ENCODE peak calls at places on chromosome 13, in nine cellular contexts. W, S, N, K, R, X, B, Z and E are unnamed samples. For H3K4me1, the result is how much of the 10 kb centered on the place peaks cover.

GRCh38 chr13:73556902-73557301 is 498.1 kb downstream of the KLF5 start:
- DNase-seq in W (no peak), S (no peak), N (no peak), K (peak), R (no peak), X (no peak), B (no peak), Z (no peak), E (no peak)

GRCh38 chr13:78680611-78681010 is 21.7 kb upstream of the OBI1 start:
- DNase-seq in W (no peak), S (no peak), N (no peak), K (no peak), R (no peak), X (no peak), B (no peak), Z (no peak), E (no peak)

GRCh38 chr13:89457977-89458376 is 1786.8 kb downstream of the SLITRK5 start:
- DNase-seq in W (no peak), S (no peak), N (no peak), K (peak), R (no peak), X (no peak), B (no peak), Z (no peak), E (no peak)

GRCh38 chr13:84591444-84591843 is 709.2 kb upstream of the SLITRK1 start:
- DNase-seq in W (no peak), S (no peak), N (no peak), K (no peak), R (no peak), X (no peak), B (no peak), Z (no peak), E (no peak)

GRCh38 chr13:37681295-37682032 is 82.9 kb upstream of the POSTN start:
- DNase-seq in W (no peak), S (no peak), N (no peak), K (peak), R (no peak), X (no peak), B (no peak), Z (no peak), E (no peak)

GRCh38 chr13:39581177-39581576 is 21.8 kb downstream of the LHFPL6 start:
- DNase-seq in W (no peak), S (no peak), N (no peak), K (no peak), R (no peak), X (no peak), B (no peak), Z (no peak), E (no peak)

GRCh38 chr13:41694902-41695301 is 237.6 kb downstream of the RGCC start:
- DNase-seq in W (peak), S (peak), N (peak), K (peak), R (peak), X (peak), B (no peak), Z (no peak), E (peak)

GRCh38 chr13:29457299-29457698 is 138.2 kb downstream of the SLC7A1 start:
- DNase-seq in W (no peak), S (no peak), N (no peak), K (peak), R (no peak), X (no peak), B (no peak), Z (no peak), E (no peak)

GRCh38 chr13:43284162-43284561 is 260.8 kb downstream of the DNAJC15 start:
- DNase-seq in W (no peak), S (no peak), N (no peak), K (peak), R (no peak), X (no peak), B (no peak), Z (no peak), E (no peak)

GRCh38 chr13:109608503-109608902 is 177.9 kb downstream of the IRS2 start:
- DNase-seq in W (no peak), S (no peak), N (no peak), K (no peak), R (no peak), X (no peak), B (no peak), Z (no peak), E (no peak)

GRCh38 chr13:79525051-79525450 is 44.1 kb downstream of the NDFIP2 start:
- DNase-seq in W (no peak), S (no peak), N (no peak), K (no peak), R (no peak), X (no peak), B (no peak), Z (no peak), E (no peak)

GRCh38 chr13:19967619-19968018 is 9.1 kb downstream of the ZMYM2 start:
- DNase-seq in W (no peak), S (no peak), N (no peak), K (peak), R (no peak), X (no peak), B (no peak), Z (no peak), E (no peak)

GRCh38 chr13:102892504-102892903 is 46.7 kb downstream of the ERCC5 start:
- DNase-seq in W (no peak), S (no peak), N (no peak), K (no peak), R (no peak), X (no peak), B (no peak), Z (no peak), E (no peak)

GRCh38 chr13:52845766-52846566 is 2.5 kb downstream of the PCDH8 start:
- DNase-seq in W (no peak), S (no peak), N (peak), K (peak), R (no peak), X (peak), B (peak), Z (peak), E (no peak)

GRCh38 chr13:102012299-102013293 is 389.3 kb downstream of the FGF14 start:
- DNase-seq in W (no peak), S (no peak), N (peak), K (no peak), R (no peak), X (no peak), B (no peak), Z (no peak), E (no peak)

GRCh38 chr13:37617162-37617561 is 18.6 kb upstream of the POSTN start:
- DNase-seq in W (no peak), S (no peak), N (no peak), K (peak), R (no peak), X (no peak), B (no peak), Z (no peak), E (no peak)

GRCh38 chr13:95497307-95497943 is 55.1 kb upstream of the CLDN10 start:
- DNase-seq in W (no peak), S (no peak), N (no peak), K (no peak), R (no peak), X (peak), B (no peak), Z (no peak), E (no peak)

GRCh38 chr13:79710376-79710775 is 229.4 kb downstream of the NDFIP2 start:
- DNase-seq in W (no peak), S (no peak), N (no peak), K (peak), R (no peak), X (no peak), B (no peak), Z (no peak), E (no peak)

GRCh38 chr13:39777527-39778061 is 122.1 kb downstream of the COG6 start:
- DNase-seq in W (no peak), S (no peak), N (no peak), K (peak), R (no peak), X (no peak), B (no peak), Z (no peak), E (no peak)

GRCh38 chr13:50388481-50388880 is 373.2 kb downstream of the KCNRG start:
- DNase-seq in W (no peak), S (no peak), N (no peak), K (no peak), R (no peak), X (no peak), B (no peak), Z (no peak), E (no peak)

GRCh38 chr13:102597029-102598015 is 536 bp downstream of the TPP2 start:
- DNase-seq in W (no peak), S (peak), N (peak), K (peak), R (no peak), X (peak), B (peak), Z (peak), E (peak)

GRCh38 chr13:40356011-40356410 is 310.4 kb downstream of the FOXO1 start:
- DNase-seq in W (no peak), S (no peak), N (no peak), K (no peak), R (no peak), X (no peak), B (no peak), Z (no peak), E (no peak)

DNA sequence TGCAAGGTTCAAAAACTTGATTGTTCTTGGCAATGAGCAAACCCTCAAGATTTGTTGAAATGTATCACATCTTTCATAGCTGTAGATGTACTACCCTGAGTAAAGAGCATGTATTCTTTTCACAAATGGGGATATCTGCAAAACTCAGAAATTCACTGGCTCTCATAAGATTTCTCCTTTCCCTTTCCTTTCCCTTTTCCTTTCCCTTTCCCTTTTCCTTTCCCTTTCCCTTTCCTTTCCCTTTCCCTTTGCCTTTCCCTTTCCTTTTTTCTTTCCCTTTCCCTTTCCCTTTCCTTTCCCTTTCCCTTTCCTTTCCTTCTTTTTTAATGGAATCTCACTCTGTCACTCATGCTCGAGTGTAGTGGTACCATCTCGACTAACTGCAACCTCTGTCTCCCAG is 69.1 kb downstream of the FNDC3A start:
- DNase-seq in W (no peak), S (no peak), N (no peak), K (no peak), R (no peak), X (no peak), B (no peak), Z (no peak), E (no peak)
- H3K4me1 ChIP-seq in W (under half), S (under half), N (under half), K (under half), R (under half), X (under half), B (under half), Z (under half), E (under half)

DNA sequence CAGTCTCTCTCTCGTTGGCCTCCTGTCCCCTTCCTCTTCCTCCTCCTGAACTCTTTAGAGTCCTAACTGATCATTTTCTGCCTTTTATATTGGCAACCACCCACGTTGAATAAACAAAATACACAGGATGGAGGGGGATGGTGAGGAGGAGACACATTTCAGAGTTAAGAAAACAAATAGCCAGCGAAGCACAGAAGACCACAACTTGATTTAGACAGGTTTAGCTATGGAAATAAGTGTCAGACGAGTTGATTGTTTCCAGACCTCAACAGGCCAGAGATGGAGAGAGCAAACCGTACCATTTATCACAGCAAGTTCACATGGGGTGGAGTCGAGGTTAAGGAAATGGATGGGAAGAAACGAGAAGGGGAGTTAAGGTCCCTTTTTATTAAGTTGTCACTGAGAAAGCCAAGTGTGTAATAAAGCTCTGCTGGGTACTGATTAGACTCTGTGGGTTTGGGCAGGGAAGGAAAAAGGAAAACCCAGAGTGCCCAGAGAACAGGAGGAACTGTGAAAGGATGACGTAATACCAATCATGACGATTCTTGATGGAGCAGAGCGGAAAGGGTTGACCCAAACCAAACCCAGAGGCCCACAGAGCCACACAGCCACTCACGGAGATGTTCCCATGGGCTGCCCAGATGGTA is 11.1 kb upstream of the SERP2 start:
- DNase-seq in W (no peak), S (no peak), N (no peak), K (peak), R (no peak), X (no peak), B (no peak), Z (no peak), E (no peak)
- H3K4me1 ChIP-seq in W (under half), S (under half), N (under half), K (under half), R (under half), X (under half), B (under half), Z (under half), E (under half)

GRCh38 chr13:105341256-105341655 is 1194.2 kb downstream of the EFNB2 start:
- DNase-seq in W (no peak), S (no peak), N (no peak), K (no peak), R (no peak), X (no peak), B (no peak), Z (no peak), E (no peak)

GRCh38 chr13:105341758-105342157 is 1193.7 kb downstream of the EFNB2 start:
- DNase-seq in W (no peak), S (no peak), N (no peak), K (no peak), R (no peak), X (no peak), B (no peak), Z (no peak), E (no peak)

GRCh38 chr13:105342421-105342820 is 1193.0 kb downstream of the EFNB2 start:
- DNase-seq in W (no peak), S (no peak), N (no peak), K (no peak), R (no peak), X (no peak), B (no peak), Z (no peak), E (no peak)

GRCh38 chr13:105345116-105345515 is 1190.3 kb downstream of the EFNB2 start:
- DNase-seq in W (no peak), S (no peak), N (no peak), K (no peak), R (no peak), X (no peak), B (no peak), Z (no peak), E (no peak)

DNA sequence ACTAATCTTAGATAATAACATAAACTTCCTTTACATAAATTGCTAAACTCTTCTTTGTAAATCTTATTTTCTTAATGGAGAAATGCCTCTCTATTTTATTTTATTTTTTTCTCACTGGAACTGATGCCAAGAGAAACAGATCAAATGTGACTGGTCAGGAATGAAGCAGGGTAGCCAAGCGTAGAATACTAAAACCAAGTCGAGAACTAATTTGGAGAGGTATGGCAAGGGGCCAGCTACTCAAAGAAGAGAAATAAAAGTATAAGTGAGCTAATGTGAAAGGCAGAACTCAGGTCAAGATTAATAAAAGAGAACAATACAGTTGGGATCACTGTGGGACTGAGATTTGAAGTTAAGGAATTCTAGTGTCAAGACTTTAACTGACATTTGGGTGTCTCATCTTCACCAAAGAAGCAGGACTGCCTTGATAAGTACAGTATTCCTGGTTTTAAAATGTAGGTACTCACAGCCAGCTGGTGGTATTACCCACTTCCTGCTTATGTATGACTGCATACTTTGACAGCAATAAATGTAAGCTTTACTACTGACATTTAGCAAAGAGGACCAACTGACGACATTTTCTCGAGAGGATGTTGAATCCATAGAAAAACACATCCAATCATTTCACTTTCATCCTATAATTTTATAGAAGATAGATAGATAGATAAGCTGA is 1192.2 kb downstream of the EFNB2 start:
- DNase-seq in W (no peak), S (no peak), N (no peak), K (no peak), R (no peak), X (no peak), B (no peak), Z (no peak), E (no peak)
- H3K4me1 ChIP-seq in W (under half), S (under half), N (under half), K (under half), R (under half), X (under half), B (under half), Z (under half), E (under half)

GRCh38 chr13:80900557-80900956 is 559.6 kb upstream of the SPRY2 start:
- DNase-seq in W (no peak), S (no peak), N (no peak), K (peak), R (no peak), X (no peak), B (no peak), Z (no peak), E (no peak)

GRCh38 chr13:80889829-80890228 is 548.9 kb upstream of the SPRY2 start:
- DNase-seq in W (no peak), S (no peak), N (no peak), K (no peak), R (no peak), X (no peak), B (no peak), Z (no peak), E (no peak)

DNA sequence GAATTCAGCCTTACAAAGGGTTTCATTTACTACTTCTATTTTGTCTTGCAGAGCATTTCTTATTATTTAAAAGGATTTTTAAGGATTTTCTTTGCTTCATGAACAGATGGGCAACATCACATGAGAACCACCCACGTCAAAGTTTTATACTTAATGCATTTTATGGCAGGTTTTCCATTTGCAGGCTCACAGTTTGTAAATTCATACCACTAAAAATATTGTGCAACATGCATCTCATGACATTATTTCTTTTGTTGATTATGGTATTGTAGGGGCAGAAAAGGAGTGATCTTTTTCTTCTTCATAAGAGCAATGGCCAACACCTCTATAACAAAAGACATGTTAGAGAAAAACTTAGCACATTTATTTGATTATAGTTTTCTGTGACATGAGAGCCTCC is 554.0 kb upstream of the SPRY2 start:
- DNase-seq in W (no peak), S (no peak), N (no peak), K (no peak), R (no peak), X (no peak), B (no peak), Z (no peak), E (no peak)
- H3K4me1 ChIP-seq in W (under half), S (under half), N (under half), K (under half), R (under half), X (under half), B (under half), Z (under half), E (under half)

DNA sequence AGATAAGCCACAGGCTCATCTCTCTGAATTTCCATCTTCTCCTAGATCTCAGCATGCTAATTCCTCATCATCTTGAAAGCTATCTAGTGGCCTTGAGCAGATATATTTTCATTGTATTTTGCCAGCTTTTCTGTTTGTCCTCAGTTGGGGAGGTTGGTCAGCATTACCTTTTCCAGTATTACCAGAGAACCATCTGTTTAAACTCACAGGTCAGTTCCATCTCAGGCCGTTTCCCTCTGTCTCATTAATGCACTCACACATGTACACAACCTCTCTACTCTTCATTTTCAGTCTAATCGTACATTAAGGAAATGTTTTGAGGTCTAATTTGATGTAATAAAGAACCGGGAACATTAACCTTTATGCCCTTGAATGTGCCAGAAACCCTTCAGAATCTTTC is 29.7 kb downstream of the USPL1 start:
- DNase-seq in W (no peak), S (no peak), N (no peak), K (no peak), R (no peak), X (no peak), B (no peak), Z (no peak), E (no peak)
- H3K4me1 ChIP-seq in W (under half), S (under half), N (under half), K (under half), R (under half), X (under half), B (under half), Z (under half), E (under half)